ENCODE peak calls at places on chromosomes 12 and 14, in ten cellular contexts. G is sigmoid colon, O is Peyer's patch, I is IMR-90, C is HCT116, R is H1, Q is body of pancreas, T is breast epithelium, U is thyroid gland, E is K562. A is an unnamed sample.

GRCh38 chr12:104699489-104700194 is 242.9 kb downstream of the CHST11 start:
- DNase-seq in T (no peak), I (peak), U (no peak), G (peak), Q (no peak), C (no peak), E (no peak), R (no peak), O (no peak), A (no peak)

GRCh38 chr12:113232787-113233585 is 11.7 kb downstream of the TPCN1 start:
- DNase-seq in U (peak), T (no peak), Q (no peak), R (peak), O (peak), I (no peak), G (peak), E (no peak), C (no peak), A (peak)

GRCh38 chr12:57622293-57623245 is 10.4 kb downstream of the B4GALNT1 start:
- DNase-seq in C (no peak), O (no peak), U (no peak), Q (no peak), G (peak), R (no peak), I (no peak), T (no peak), E (peak), A (no peak)

GRCh38 chr14:102235275-102235897 is 69.6 kb downstream of the MOK start:
- DNase-seq in I (peak), Q (peak), O (peak), R (peak), U (peak), C (peak), T (peak), E (peak), G (peak), A (peak)

GRCh38 chr12:78241472-78241871 is 410.8 kb downstream of the NAV3 start:
- DNase-seq in E (no peak), O (no peak), U (peak), T (no peak), I (no peak), G (no peak), R (no peak), Q (no peak), C (no peak), A (no peak)

GRCh38 chr12:90790747-90791146 is 164.2 kb downstream of the CCER1 start:
- DNase-seq in Q (no peak), R (no peak), T (no peak), C (no peak), I (no peak), E (no peak), U (no peak), O (no peak), G (no peak), A (no peak)

GRCh38 chr14:74290415-74290814 is 12.3 kb downstream of the ABCD4 start:
- DNase-seq in E (peak), C (no peak), I (peak), O (no peak), Q (no peak), T (no peak), G (no peak), U (no peak), R (no peak), A (no peak)

GRCh38 chr14:48125654-48126053 is 450.2 kb upstream of the MDGA2 start:
- DNase-seq in I (no peak), U (no peak), E (no peak), T (no peak), Q (no peak), O (no peak), G (no peak), R (no peak), C (no peak), A (no peak)

GRCh38 chr12:31023271-31023724 is 50.4 kb upstream of the DDX11 start:
- DNase-seq in U (no peak), I (no peak), E (no peak), R (peak), G (peak), T (no peak), Q (no peak), C (no peak), O (no peak), A (no peak)

GRCh38 chr14:95527392-95528002 is 7.4 kb upstream of the GLRX5 start:
- DNase-seq in E (no peak), G (peak), T (no peak), R (no peak), Q (peak), O (peak), C (no peak), U (peak), I (peak), A (no peak)

GRCh38 chr12:56337753-56338221 is 897 bp upstream of the IL23A start:
- DNase-seq in R (no peak), T (no peak), Q (no peak), I (no peak), E (no peak), C (no peak), G (no peak), O (no peak), U (no peak), A (no peak)

GRCh38 chr12:3520711-3521110 is 29.7 kb downstream of the PRMT8 start:
- DNase-seq in Q (no peak), U (no peak), T (no peak), I (no peak), O (no peak), G (no peak), E (no peak), R (peak), C (no peak), A (no peak)

GRCh38 chr14:75257241-75257640 is 21.4 kb upstream of the FOS start:
- DNase-seq in E (no peak), R (no peak), Q (no peak), I (peak), G (no peak), U (no peak), C (no peak), O (no peak), T (no peak), A (no peak)

GRCh38 chr14:104247336-104248202 is 109.2 kb downstream of the KIF26A start:
- DNase-seq in G (no peak), R (no peak), I (no peak), T (peak), Q (peak), E (no peak), O (peak), C (no peak), U (no peak), A (no peak)

GRCh38 chr12:119082496-119082895 is 96.2 kb upstream of the HSPB8 start:
- DNase-seq in Q (no peak), T (no peak), I (no peak), R (no peak), C (no peak), G (no peak), E (no peak), U (peak), O (no peak), A (peak)

GRCh38 chr12:100375023-100375737 is 18.3 kb downstream of the SLC17A8 start:
- DNase-seq in Q (peak), C (no peak), O (peak), R (no peak), I (peak), U (peak), T (no peak), E (no peak), G (peak), A (peak)

GRCh38 chr14:51616724-51617409 is 34.8 kb upstream of the FRMD6 start:
- DNase-seq in I (peak), O (no peak), E (no peak), U (peak), Q (peak), R (no peak), T (no peak), C (peak), G (no peak), A (no peak)

GRCh38 chr12:63103489-63104131 is 47.4 kb downstream of the AVPR1A start:
- DNase-seq in O (peak), G (no peak), Q (no peak), C (peak), E (peak), T (no peak), R (no peak), U (peak), I (peak), A (no peak)

GRCh38 chr12:16607895-16608294 is 1.9 kb upstream of the LMO3 start:
- DNase-seq in I (no peak), O (no peak), U (peak), G (no peak), E (no peak), C (no peak), R (no peak), Q (peak), T (no peak), A (no peak)

GRCh38 chr14:103828315-103828967 is 18.9 kb downstream of the PPP1R13B start:
- DNase-seq in I (peak), C (no peak), E (no peak), R (no peak), Q (peak), T (no peak), U (peak), O (no peak), G (peak), A (peak)

GRCh38 chr12:104448475-104448874 is 8.3 kb upstream of the CHST11 start:
- DNase-seq in U (no peak), T (no peak), R (no peak), C (no peak), G (no peak), E (no peak), O (no peak), I (no peak), Q (no peak), A (no peak)

GRCh38 chr14:95133282-95133681 is 24.0 kb downstream of the DICER1 start:
- DNase-seq in U (no peak), I (peak), G (no peak), C (no peak), T (no peak), O (no peak), R (no peak), E (no peak), Q (no peak), A (no peak)

GRCh38 chr12:76820888-76821482 is 57.1 kb downstream of the ZDHHC17 start:
- DNase-seq in I (peak), T (no peak), E (peak), U (peak), R (no peak), C (peak), G (no peak), Q (no peak), O (no peak), A (no peak)

GRCh38 chr12:27615331-27615891 is 80.8 kb upstream of the REP15 start:
- DNase-seq in G (no peak), E (no peak), R (no peak), U (no peak), I (peak), O (no peak), T (no peak), Q (no peak), C (peak), A (no peak)

GRCh38 chr14:71720978-71721624 is 211.1 kb upstream of the RGS6 start:
- DNase-seq in Q (no peak), C (peak), R (peak), U (peak), T (no peak), O (peak), I (peak), E (peak), G (no peak), A (peak)

GRCh38 chr14:105197274-105197673 is 16.2 kb upstream of the NUDT14 start:
- DNase-seq in U (no peak), C (no peak), G (no peak), O (no peak), Q (no peak), E (no peak), I (peak), R (no peak), T (no peak), A (peak)

GRCh38 chr14:55938249-55938791 is 179.9 kb upstream of the PELI2 start:
- DNase-seq in C (no peak), E (no peak), G (peak), O (no peak), R (no peak), Q (no peak), T (peak), U (peak), I (peak), A (peak)

GRCh38 chr12:109294286-109294796 is 14.7 kb downstream of the FOXN4 start:
- DNase-seq in U (no peak), R (no peak), E (no peak), C (no peak), I (no peak), G (peak), Q (no peak), T (no peak), O (no peak), A (no peak)

GRCh38 chr14:97697772-97698171 is 900.6 kb downstream of the VRK1 start:
- DNase-seq in C (no peak), R (no peak), T (no peak), E (no peak), Q (no peak), U (no peak), O (no peak), G (no peak), I (no peak), A (no peak)

GRCh38 chr12:25401547-25402345 is 151.0 kb upstream of the KRAS start:
- DNase-seq in E (no peak), T (no peak), C (no peak), O (no peak), G (no peak), R (no peak), U (no peak), I (no peak), Q (no peak), A (no peak)

GRCh38 chr14:50530358-50530757 is 2.0 kb downstream of the MAP4K5 start:
- DNase-seq in Q (no peak), I (peak), R (no peak), O (no peak), G (no peak), T (no peak), C (no peak), E (no peak), U (no peak), A (no peak)

GRCh38 chr12:89863332-89863938 is 154.8 kb upstream of the ATP2B1 start:
- DNase-seq in G (no peak), U (no peak), R (no peak), Q (no peak), E (no peak), C (no peak), T (no peak), O (peak), I (no peak), A (no peak)

GRCh38 chr14:32109676-32110075 is 32.6 kb downstream of the ARHGAP5 start:
- DNase-seq in I (peak), T (no peak), Q (no peak), O (no peak), G (no peak), U (no peak), R (no peak), E (no peak), C (no peak), A (no peak)

GRCh38 chr12:96578526-96579125 is 89.2 kb downstream of the CFAP54 start:
- DNase-seq in G (no peak), O (no peak), Q (no peak), U (no peak), E (peak), C (peak), R (no peak), T (no peak), I (peak), A (no peak)

DNA sequence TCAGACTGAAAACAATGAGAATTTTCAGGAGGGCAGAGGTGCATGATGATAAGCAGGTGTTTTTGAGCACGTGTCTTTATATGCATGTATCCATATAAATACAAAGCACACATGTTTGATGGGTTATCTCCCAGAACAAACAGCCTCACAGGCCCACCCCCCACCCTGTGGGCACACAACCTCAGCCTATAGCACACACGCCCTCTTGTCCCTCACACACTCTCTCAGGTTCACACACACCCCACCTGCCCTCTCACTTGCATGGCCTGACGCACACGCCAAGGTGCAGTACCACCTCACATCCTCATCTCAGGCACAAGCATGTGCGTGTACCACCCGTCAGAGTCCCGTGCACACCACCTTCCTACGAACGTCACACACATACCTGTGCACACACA is 8.5 kb upstream of the KRT8 start:
- DNase-seq in U (no peak), C (no peak), I (no peak), E (no peak), G (no peak), O (peak), R (no peak), T (no peak), Q (no peak), A (no peak)
- TF ChIP-seq POLR2A in U (no peak), C (no peak), I (no peak), E (no peak), G (no peak), O (no peak), R (no peak), T (no peak), Q (no peak), A (no peak)

DNA sequence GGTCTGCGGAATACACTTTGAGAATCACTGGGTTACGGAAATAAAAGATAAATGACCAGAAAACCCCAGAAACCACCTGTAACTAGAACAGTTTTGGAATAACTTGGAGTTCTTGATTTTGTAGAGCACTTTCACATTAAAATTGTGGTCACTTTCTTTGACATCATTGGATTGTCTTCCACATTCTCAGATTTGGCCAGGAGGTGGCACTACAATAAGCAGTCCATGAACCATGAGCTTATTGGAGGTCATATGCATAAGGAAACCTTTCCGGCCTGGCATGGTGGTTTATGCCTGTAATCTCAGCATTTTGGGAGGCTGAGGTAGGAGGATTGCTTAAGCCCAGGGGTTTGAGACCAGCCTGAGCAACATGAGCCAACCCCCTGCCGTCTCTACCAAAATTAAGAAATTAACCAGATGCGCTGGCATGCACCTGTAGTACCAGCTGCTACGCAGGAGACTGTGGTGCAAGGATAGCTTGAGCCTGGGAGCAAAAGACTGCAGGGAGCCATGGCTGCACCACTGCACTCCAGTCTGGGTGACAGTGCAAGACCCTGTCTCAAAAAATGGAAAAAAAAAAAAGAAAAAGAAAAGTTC is 107.7 kb upstream of the CAND1 start:
- DNase-seq in U (peak), O (peak), I (peak), G (no peak), R (peak), Q (peak), E (peak), C (no peak), T (no peak), A (no peak)
- TF ChIP-seq CTCF in U (peak), O (peak), I (peak), G (peak), R (no peak), Q (peak), E (peak), C (peak), T (no peak), A (peak)

GRCh38 chr14:31085027-31085426 is 58.8 kb upstream of the STRN3 start:
- DNase-seq in Q (no peak), E (no peak), U (no peak), I (no peak), O (no peak), G (no peak), C (no peak), R (no peak), T (no peak), A (no peak)

GRCh38 chr14:31083781-31084180 is 57.6 kb upstream of the STRN3 start:
- DNase-seq in U (no peak), I (no peak), C (no peak), E (no peak), Q (no peak), O (no peak), T (no peak), R (no peak), G (no peak), A (no peak)

GRCh38 chr14:31084385-31084784 is 58.2 kb upstream of the STRN3 start:
- DNase-seq in O (no peak), G (no peak), U (peak), T (no peak), C (no peak), I (no peak), Q (no peak), R (no peak), E (peak), A (no peak)

GRCh38 chr14:31080060-31080459 is 53.9 kb upstream of the STRN3 start:
- DNase-seq in U (no peak), C (no peak), T (no peak), Q (no peak), O (no peak), G (no peak), E (no peak), R (no peak), I (peak), A (no peak)

DNA sequence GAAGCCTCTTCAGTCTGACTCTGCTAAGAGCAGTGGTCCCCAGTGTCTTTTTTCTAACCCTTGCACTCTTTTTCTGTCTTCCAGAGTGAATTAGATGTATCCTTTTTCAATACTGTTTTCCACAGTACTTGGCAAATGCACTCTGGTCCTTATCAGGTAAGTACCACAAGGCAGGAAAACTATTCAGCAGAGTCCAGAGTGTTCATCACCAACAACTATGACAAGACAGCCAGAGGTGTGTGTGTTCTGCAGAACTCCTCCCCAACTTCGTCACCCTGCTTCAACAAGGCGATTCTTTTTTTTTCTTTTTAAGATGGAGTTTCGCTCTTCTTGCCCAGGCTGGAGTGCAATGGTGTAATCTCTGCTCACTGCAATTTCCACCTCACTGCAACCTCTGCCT is 54.3 kb upstream of the STRN3 start:
- DNase-seq in R (peak), C (no peak), Q (no peak), O (no peak), U (no peak), T (no peak), E (no peak), I (no peak), G (no peak), A (no peak)
- H3K27ac ChIP-seq in R (no peak), C (no peak), Q (no peak), O (no peak), U (no peak), T (no peak), E (no peak), I (peak), G (no peak), A (no peak)

DNA sequence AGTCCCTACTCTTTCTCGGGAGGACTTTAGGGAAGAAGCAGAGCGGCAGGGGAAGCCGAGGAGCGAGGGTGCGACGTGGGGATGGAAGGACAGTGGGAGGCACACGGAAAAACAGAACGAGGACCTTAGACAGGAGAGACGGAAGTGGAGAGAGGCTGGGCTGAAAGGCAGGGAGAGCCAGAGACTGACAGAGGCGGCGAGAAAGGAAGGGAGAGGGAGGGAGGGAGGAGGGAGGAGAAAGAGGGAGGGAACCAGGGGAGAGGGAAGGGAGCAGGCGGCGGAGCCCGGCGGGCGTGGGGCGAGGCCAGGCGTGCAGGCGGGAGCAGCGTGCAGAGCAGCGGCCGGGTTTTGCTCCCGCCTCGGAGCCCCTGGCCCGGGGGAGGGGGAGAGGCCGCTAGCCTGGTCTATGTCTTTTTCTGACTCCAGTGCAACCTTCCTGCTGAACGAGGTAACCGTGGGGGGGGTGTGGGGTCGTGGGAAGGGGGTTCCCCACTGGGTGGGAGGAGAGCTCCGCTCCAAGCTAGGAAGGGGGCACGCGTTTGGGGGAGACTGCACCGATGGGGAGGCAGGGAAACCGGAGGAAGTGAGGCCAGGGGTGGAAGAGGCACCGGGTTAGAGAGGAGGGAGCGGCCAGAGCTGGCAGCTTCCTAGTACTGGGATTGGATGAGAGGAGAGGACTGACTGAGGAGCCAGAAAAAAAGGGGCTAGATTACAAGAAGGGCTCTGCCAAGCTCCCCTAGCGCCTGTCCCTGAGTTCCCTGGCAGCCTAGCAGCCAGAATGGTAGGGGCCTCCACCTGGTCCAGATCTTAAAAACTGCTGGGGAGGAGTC is 2.8 kb upstream of the CACNB3 start:
- DNase-seq in U (peak), C (peak), R (peak), I (peak), O (peak), G (peak), Q (peak), T (peak), E (peak), A (peak)
- TF ChIP-seq POLR2A in U (no peak), C (peak), R (no peak), I (no peak), O (peak), G (peak), Q (no peak), T (peak), E (peak), A (no peak)